ENCODE peak calls at places on chromosomes 4 and X, in five cellular contexts. N is SK-N-SH, I is K562, U is HepG2, P is GM12878. R is an unnamed sample.
A peak's percentile ranks its signal among the peaks of the same experiment; 100 is the strongest.

GRCh38 chrX:134688839-134689238 is 30.6 kb upstream of the PLAC1 start:
- DNase-seq in U (no peak), I (no peak), N (no peak), P (no peak), R (peak; percentile 76)

GRCh38 chr4:52096048-52096447 is 44.9 kb downstream of the SPATA18 start:
- DNase-seq in U (no peak), P (no peak), I (no peak), N (no peak), R (peak; percentile 37)

GRCh38 chr4:24999392-25000104 is 31.2 kb downstream of the LGI2 start:
- DNase-seq in I (no peak), N (no peak), U (no peak), P (no peak), R (no peak)

GRCh38 chr4:25838526-25838925 is 24.3 kb downstream of the SEL1L3 start:
- DNase-seq in I (no peak), P (no peak), N (no peak), U (no peak), R (no peak)

GRCh38 chrX:21958888-21959287 is 18.4 kb downstream of the SMS start:
- DNase-seq in N (no peak), I (no peak), U (no peak), P (no peak), R (peak; percentile 48)

GRCh38 chrX:21374994-21375794 is 976 bp downstream of the CNKSR2 start:
- DNase-seq in N (peak; percentile 28), I (no peak), U (no peak), P (no peak), R (no peak)

GRCh38 chr4:109978704-109979103 is 66.0 kb downstream of the EGF start:
- DNase-seq in U (no peak), P (no peak), I (no peak), N (no peak), R (no peak)

GRCh38 chr4:122003335-122003734 is 51.5 kb upstream of the TRPC3 start:
- DNase-seq in U (peak; percentile 64), I (peak; percentile 82), P (peak; percentile 11), N (peak; percentile 60), R (no peak)

GRCh38 chrX:146614693-146615524 is 194.7 kb upstream of the CXorf51B start:
- DNase-seq in P (no peak), I (no peak), U (no peak), N (no peak), R (no peak)

GRCh38 chrX:1281511-1281910 is 12.9 kb downstream of the CSF2RA start:
- DNase-seq in P (no peak), N (no peak), I (no peak), U (no peak), R (peak; percentile 14)

GRCh38 chr4:126630171-126630570 is 1002.6 kb upstream of the INTU start:
- DNase-seq in I (no peak), P (no peak), U (no peak), N (no peak), R (no peak)

GRCh38 chrX:44234541-44234940 is 108.9 kb downstream of the EFHC2 start:
- DNase-seq in P (no peak), I (no peak), N (no peak), U (no peak), R (no peak)

GRCh38 chrX:153700376-153700945 is 12.7 kb downstream of the SLC6A8 start:
- DNase-seq in U (no peak), N (no peak), I (no peak), P (no peak), R (no peak)

GRCh38 chr4:185867770-185868169 is 55.8 kb upstream of the SORBS2 start:
- DNase-seq in I (no peak), P (no peak), U (no peak), N (no peak), R (no peak)

GRCh38 chr4:179361978-179362486 is 1919.8 kb upstream of the AGA start:
- DNase-seq in U (no peak), N (no peak), I (no peak), P (no peak), R (no peak)

GRCh38 chr4:20618010-20618409 is 82.2 kb upstream of the PACRGL start:
- DNase-seq in I (no peak), U (no peak), N (no peak), P (no peak), R (no peak)

GRCh38 chr4:73729534-73730165 is 10.7 kb upstream of the CXCL8 start:
- DNase-seq in U (peak; percentile 47), I (peak; percentile 67), P (no peak), N (peak; percentile 28), R (peak; percentile 92)

GRCh38 chr4:138673053-138673452 is 342.5 kb upstream of the NOCT start:
- DNase-seq in I (no peak), N (no peak), U (peak; percentile 37), P (no peak), R (peak; percentile 15)

GRCh38 chrX:112820364-112821308 is 20.0 kb downstream of the AMOT start:
- DNase-seq in I (no peak), U (no peak), P (no peak), N (no peak), R (no peak)

GRCh38 chr4:122625156-122625555 is 4.3 kb upstream of the IL21 start:
- DNase-seq in N (no peak), U (no peak), P (no peak), I (no peak), R (peak; percentile 30)

GRCh38 chr4:3263053-3263958 is 14.3 kb downstream of the MSANTD1 start:
- DNase-seq in N (peak; percentile 20), I (no peak), U (no peak), P (no peak), R (no peak)

GRCh38 chr4:127975121-127975770 is 10.0 kb downstream of the ABHD18 start:
- DNase-seq in I (no peak), N (no peak), U (peak; percentile 4), P (no peak), R (peak; percentile 82)

GRCh38 chr4:125104616-125105015 is 210.1 kb upstream of the FAT4 start:
- DNase-seq in I (no peak), P (no peak), N (no peak), U (no peak), R (peak; percentile 76)

GRCh38 chr4:27123050-27123768 is 262.6 kb downstream of the STIM2 start:
- DNase-seq in P (no peak), I (no peak), U (no peak), N (no peak), R (no peak)

GRCh38 chr4:171621646-171622045 is 191.6 kb upstream of the GALNTL6 start:
- DNase-seq in U (no peak), I (no peak), P (no peak), N (no peak), R (no peak)

GRCh38 chrX:105314468-105314867 is 94.0 kb upstream of the TEX13A start:
- DNase-seq in I (no peak), U (no peak), P (no peak), N (no peak), R (peak; percentile 23)

GRCh38 chr4:4704267-4704666 is 155.2 kb upstream of the MSX1 start:
- DNase-seq in P (no peak), I (no peak), N (no peak), U (no peak), R (peak; percentile 41)

GRCh38 chr4:156237192-156237591 is 283.5 kb upstream of the CTSO start:
- DNase-seq in U (no peak), N (no peak), P (no peak), I (no peak), R (no peak)

GRCh38 chr4:69830529-69831269 is 29.2 kb downstream of the SULT1E1 start:
- DNase-seq in N (no peak), U (peak; percentile 81), P (no peak), I (no peak), R (no peak)

GRCh38 chr4:118032691-118033090 is 1.6 kb upstream of the NDST3 start:
- DNase-seq in N (peak; percentile 11), I (no peak), U (no peak), P (no peak), R (peak; percentile 20)

DNA sequence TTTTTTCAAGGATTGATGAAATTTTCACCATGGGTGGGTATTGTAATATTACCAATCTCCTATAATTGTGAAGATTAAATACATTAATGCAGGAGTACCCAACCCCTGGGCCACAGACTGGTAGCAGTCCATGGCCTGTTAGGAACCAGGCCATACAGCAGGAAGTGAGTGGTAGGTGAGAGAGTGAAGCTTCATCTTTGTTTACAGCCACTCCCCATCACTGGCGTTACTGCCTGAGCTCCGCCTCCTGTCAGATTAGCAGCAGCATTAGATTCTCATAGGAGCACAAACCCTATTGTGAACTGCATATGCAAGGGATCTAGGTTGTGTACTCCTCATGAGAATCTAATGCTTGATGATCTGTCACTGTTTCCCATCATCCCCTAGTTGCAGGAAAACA is 15.1 kb downstream of the RAPGEF2 start:
- DNase-seq in I (no peak), N (no peak), U (no peak), P (no peak), R (no peak)
- TF ChIP-seq MXI1 in I (no peak), N (no peak), U (no peak), P (no peak), R (no peak)

GRCh38 chrX:7798327-7798726 is 44.6 kb upstream of the VCX start:
- DNase-seq in I (no peak), P (no peak), N (no peak), U (no peak), R (no peak)
- TF ChIP-seq MXI1 in I (no peak), P (no peak), N (no peak), U (no peak), R (no peak)

GRCh38 chrX:23503835-23504539 is 163.3 kb upstream of the PRDX4 start:
- DNase-seq in U (peak; percentile 15), P (no peak), N (no peak), I (no peak), R (peak; percentile 66)
- TF ChIP-seq MXI1 in U (no peak), P (no peak), N (no peak), I (no peak), R (no peak)

GRCh38 chr4:1534876-1535526 is 128.8 kb upstream of the NKX1-1 start:
- DNase-seq in P (no peak), I (no peak), U (no peak), N (no peak), R (no peak)

GRCh38 chr4:1532549-1533395 is 126.5 kb upstream of the NKX1-1 start:
- DNase-seq in P (no peak), N (no peak), I (no peak), U (no peak), R (no peak)

GRCh38 chr4:1533501-1534064 is 127.3 kb upstream of the NKX1-1 start:
- DNase-seq in N (no peak), U (no peak), P (no peak), I (no peak), R (peak; percentile 2)

GRCh38 chr4:1535926-1536578 is 129.8 kb upstream of the NKX1-1 start:
- DNase-seq in I (no peak), P (no peak), N (no peak), U (no peak), R (no peak)

DNA sequence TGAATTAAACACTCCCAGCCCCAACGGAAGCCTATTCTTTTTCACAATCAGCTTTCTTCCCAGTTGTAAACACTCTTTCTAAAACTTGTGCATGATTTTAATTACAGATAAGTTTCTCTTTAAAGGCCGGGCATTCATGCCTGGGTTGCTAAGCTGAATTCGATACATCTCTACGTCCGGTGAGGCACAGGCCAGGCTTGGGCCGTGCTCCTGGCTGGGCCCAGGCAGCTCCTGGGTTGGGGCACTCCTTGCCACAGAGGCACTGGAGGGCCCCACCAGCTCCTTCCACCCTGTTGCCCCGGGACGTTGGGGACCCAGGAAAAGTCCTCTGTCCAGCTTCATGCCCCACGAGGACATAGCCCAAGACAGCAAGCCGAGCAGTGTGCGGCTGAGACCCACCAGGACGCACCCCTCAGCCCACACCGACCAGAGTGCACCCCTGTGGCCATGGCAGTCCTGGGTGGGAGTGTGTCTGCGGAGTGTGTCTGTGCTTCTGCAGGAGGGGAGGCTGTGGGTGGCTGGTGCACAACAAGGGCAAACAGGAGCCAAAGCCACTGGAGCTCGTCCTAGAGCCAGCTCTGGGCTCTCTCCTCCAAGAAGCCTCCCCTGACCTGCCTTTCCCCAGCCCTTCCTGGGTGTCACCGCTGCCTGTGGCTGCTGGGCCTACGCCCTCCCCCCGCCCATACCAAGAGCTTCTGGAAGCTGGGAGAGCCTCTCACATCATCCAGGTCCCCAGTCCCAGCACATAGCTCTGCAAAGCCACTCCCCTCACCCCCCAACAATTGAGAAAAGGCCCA is 128.0 kb upstream of the NKX1-1 start:
- DNase-seq in P (no peak), I (no peak), U (no peak), N (no peak), R (no peak)
- TF ChIP-seq MXI1 in P (no peak), I (no peak), U (no peak), N (no peak), R (no peak)